ENCODE peak calls at places on chromosomes 6 and 20, in seven cellular contexts. S is ovary, R is astrocyte of the spinal cord, M is BJ, P is cardiac fibroblast, V is bronchial epithelial cell, B is transverse colon. X is an unnamed sample.

GRCh38 chr6:7542878-7543394 is 1.5 kb downstream of the DSP start:
- DNase-seq in S (peak), R (peak), M (peak), P (peak), V (peak), B (peak), X (peak)

GRCh38 chr6:46637145-46637544 is 15.5 kb downstream of the CYP39A1 start:
- DNase-seq in S (no peak), R (peak), M (peak), P (peak), V (peak), B (no peak), X (no peak)

GRCh38 chr6:108117427-108118358 is 43.2 kb upstream of the OSTM1 start:
- DNase-seq in S (no peak), R (no peak), M (no peak), P (peak), V (no peak), B (peak), X (peak)

GRCh38 chr20:37902504-37903313 is at the start of gene VSTM2L:
- DNase-seq in S (no peak), R (peak), M (no peak), P (peak), V (peak), B (peak), X (peak)

GRCh38 chr20:62708591-62709536 is at the start of gene NTSR1:
- DNase-seq in S (no peak), R (no peak), M (no peak), P (no peak), V (no peak), B (no peak), X (no peak)

GRCh38 chr20:36606171-36607116 is 865 bp downstream of the RAB5IF start:
- DNase-seq in S (no peak), R (peak), M (no peak), P (peak), V (peak), B (peak), X (no peak)

GRCh38 chr6:149978610-149979009 is 14.9 kb downstream of the ULBP1 start:
- DNase-seq in S (no peak), R (no peak), M (no peak), P (no peak), V (no peak), B (no peak), X (no peak)

GRCh38 chr20:33019465-33020277 is 11.8 kb upstream of the BPIFB6 start:
- DNase-seq in S (no peak), R (no peak), M (no peak), P (no peak), V (no peak), B (no peak), X (no peak)

GRCh38 chr6:147135211-147135672 is 69.0 kb upstream of the STXBP5 start:
- DNase-seq in S (no peak), R (peak), M (peak), P (peak), V (peak), B (no peak), X (no peak)

GRCh38 chr6:135546206-135546605 is 48.7 kb upstream of the AHI1 start:
- DNase-seq in S (no peak), R (no peak), M (no peak), P (no peak), V (no peak), B (no peak), X (no peak)

GRCh38 chr6:42418739-42419138 is 33.0 kb downstream of the TRERF1 start:
- DNase-seq in S (no peak), R (no peak), M (no peak), P (no peak), V (no peak), B (no peak), X (no peak)
- TF ChIP-seq CTCF in S (no peak), R (no peak), M (no peak), P (no peak), V (no peak), B (no peak), X (no peak)

GRCh38 chr6:45086685-45087084 is 241.4 kb upstream of the RUNX2 start:
- DNase-seq in S (no peak), R (no peak), M (no peak), P (no peak), V (peak), B (no peak), X (no peak)
- TF ChIP-seq CTCF in S (no peak), R (no peak), M (no peak), P (peak), V (no peak), B (no peak), X (no peak)

DNA sequence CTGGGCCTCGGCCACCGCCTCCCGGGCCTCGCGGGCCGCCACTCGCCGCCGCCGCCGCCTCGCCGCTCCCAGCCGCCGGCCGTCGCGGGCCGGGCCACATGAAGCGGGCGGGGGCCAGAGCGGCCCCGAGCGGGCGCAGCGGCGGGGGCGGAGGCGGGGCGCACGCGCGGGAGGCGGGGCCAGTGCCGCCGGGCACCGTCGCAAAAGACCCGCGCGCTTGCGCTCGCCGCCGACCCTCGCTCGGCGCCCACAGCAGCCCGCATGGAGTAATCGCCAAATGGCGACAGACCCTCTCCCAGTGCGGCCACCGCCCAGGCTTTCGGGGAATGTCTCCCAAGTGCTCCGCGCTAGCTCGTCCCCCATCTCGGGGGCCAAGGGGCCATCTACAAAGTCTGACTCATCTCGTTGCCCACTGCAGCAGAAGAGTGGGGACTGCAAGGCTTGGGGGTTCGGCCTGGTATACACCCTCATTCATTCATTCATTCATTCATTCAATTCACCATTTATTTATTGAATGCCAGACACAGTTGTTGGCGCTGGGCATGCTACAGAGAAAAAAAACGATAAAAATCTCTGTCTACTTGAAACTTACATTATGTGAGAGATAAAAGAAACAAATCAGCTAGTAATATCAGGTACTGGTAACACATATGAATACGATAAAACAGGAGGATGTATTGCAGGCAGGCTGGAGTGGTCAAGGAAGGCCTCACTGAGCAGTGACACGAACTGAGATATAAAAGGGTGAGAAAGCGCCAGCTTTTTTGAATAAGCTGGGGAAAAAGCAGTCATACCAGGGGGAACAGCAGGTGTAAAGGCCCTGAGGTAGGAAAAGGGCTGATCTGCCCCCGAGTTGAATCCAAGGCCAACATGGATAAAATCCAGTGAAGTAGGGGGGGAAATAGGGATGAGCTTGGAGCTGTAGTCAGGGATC is at the start of gene B4GALT5:
- DNase-seq in S (peak), R (peak), M (no peak), P (peak), V (no peak), B (peak), X (peak)
- TF ChIP-seq CTCF in S (no peak), R (no peak), M (no peak), P (no peak), V (no peak), B (no peak), X (no peak)

GRCh38 chr20:58558483-58559367 is 43.5 kb upstream of the APCDD1L start:
- DNase-seq in S (no peak), R (no peak), M (no peak), P (no peak), V (no peak), B (no peak), X (no peak)
- TF ChIP-seq CTCF in S (no peak), R (no peak), M (no peak), P (no peak), V (no peak), B (no peak), X (no peak)

GRCh38 chr20:47521059-47521808 is 19.5 kb downstream of the NCOA3 start:
- DNase-seq in S (no peak), R (no peak), M (no peak), P (no peak), V (peak), B (no peak), X (no peak)
- TF ChIP-seq CTCF in S (no peak), R (no peak), M (peak), P (peak), V (no peak), B (no peak), X (no peak)

DNA sequence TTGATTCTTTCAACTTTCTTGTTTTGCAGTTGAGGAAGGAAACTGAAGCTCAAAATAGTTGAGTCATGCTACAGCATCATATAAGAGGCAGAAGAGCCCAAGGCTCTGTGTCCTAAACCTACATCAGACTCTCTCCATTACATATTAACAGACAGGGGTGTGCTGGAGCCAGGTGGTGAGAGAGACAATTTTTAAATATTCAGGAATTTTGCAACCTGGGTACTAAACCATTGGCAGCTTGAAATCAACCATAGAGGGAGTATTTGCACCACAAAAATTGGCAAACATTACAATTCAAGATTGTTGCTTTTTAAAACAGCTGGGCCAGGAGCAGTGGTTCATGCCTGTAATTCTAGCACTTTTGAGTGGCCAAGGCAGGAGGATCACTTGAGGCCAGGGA is 65.8 kb upstream of the SOX4 start:
- DNase-seq in S (no peak), R (no peak), M (no peak), P (no peak), V (no peak), B (no peak), X (no peak)
- TF ChIP-seq CTCF in S (no peak), R (no peak), M (no peak), P (no peak), V (no peak), B (no peak), X (no peak)

GRCh38 chr20:5181492-5181891 is 54.7 kb downstream of the CDS2 start:
- DNase-seq in S (no peak), R (no peak), M (no peak), P (no peak), V (no peak), B (no peak), X (no peak)

GRCh38 chr20:5177071-5177470 is 50.3 kb downstream of the CDS2 start:
- DNase-seq in S (no peak), R (no peak), M (no peak), P (no peak), V (no peak), B (no peak), X (no peak)

GRCh38 chr20:5180933-5181332 is 54.1 kb downstream of the CDS2 start:
- DNase-seq in S (no peak), R (no peak), M (no peak), P (no peak), V (no peak), B (no peak), X (no peak)

GRCh38 chr20:5180421-5180820 is 53.6 kb downstream of the CDS2 start:
- DNase-seq in S (no peak), R (no peak), M (no peak), P (no peak), V (no peak), B (no peak), X (no peak)

DNA sequence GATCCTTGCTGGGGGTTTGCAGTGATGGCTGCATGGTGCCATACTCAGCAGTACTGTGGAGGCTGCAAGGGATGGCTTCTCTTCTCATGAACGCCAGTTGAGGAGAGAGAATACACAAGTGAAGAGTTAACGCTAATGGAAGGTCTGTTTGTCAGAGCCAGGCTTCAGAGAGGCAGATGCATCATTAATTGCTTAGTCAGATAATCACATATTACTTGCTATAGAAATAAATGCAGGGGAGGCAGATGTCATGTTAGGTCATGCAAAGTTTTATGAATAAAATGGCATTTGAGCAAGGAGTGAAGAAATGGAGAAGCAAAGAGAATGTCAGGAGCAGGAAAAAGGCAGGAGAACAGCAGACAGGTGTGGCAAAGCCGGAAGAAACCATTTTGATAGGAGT is 51.2 kb downstream of the CDS2 start:
- DNase-seq in S (no peak), R (no peak), M (no peak), P (no peak), V (no peak), B (no peak), X (no peak)
- TF ChIP-seq CTCF in S (no peak), R (no peak), M (no peak), P (no peak), V (no peak), B (no peak), X (no peak)